ENCODE peak calls at places on chromosomes 6 and 20, in five cellular contexts. A, F, J, D and G are unnamed samples. For H3K27me3, the result is how much of the 10 kb centered on the place peaks cover.

GRCh38 chr20:17896247-17896723 is 72.3 kb downstream of the SNX5 start:
- DNase-seq in A (no peak), F (no peak), J (no peak), D (no peak), G (peak)

GRCh38 chr20:24951536-24952047 is 2.5 kb downstream of the CST7 start:
- DNase-seq in A (no peak), F (no peak), J (no peak), D (no peak), G (no peak)

GRCh38 chr6:106547961-106548453 is 81.3 kb downstream of the RTN4IP1 start:
- DNase-seq in A (no peak), F (peak), J (no peak), D (peak), G (peak)

GRCh38 chr6:55153284-55153683 is 21.0 kb upstream of the HCRTR2 start:
- DNase-seq in A (no peak), F (no peak), J (no peak), D (no peak), G (no peak)

GRCh38 chr6:108559884-108560462 is 744 bp upstream of the FOXO3 start:
- DNase-seq in A (peak), F (peak), J (peak), D (no peak), G (peak)

GRCh38 chr6:82739266-82739665 is 326.4 kb downstream of the UBE3D start:
- DNase-seq in A (no peak), F (no peak), J (no peak), D (no peak), G (no peak)

GRCh38 chr20:63961664-63962425 is 5.6 kb upstream of the UCKL1 start:
- DNase-seq in A (no peak), F (no peak), J (no peak), D (no peak), G (no peak)

GRCh38 chr20:20497242-20497985 is 129.5 kb downstream of the INSM1 start:
- DNase-seq in A (no peak), F (no peak), J (no peak), D (no peak), G (no peak)

GRCh38 chr6:7505196-7505699 is 36.2 kb upstream of the DSP start:
- DNase-seq in A (no peak), F (peak), J (no peak), D (peak), G (peak)

GRCh38 chr20:43938932-43939761 is 24.5 kb downstream of the TOX2 start:
- DNase-seq in A (peak), F (peak), J (peak), D (no peak), G (peak)

GRCh38 chr6:10968776-10969175 is 75.3 kb downstream of the ELOVL2 start:
- DNase-seq in A (no peak), F (no peak), J (no peak), D (no peak), G (no peak)

DNA sequence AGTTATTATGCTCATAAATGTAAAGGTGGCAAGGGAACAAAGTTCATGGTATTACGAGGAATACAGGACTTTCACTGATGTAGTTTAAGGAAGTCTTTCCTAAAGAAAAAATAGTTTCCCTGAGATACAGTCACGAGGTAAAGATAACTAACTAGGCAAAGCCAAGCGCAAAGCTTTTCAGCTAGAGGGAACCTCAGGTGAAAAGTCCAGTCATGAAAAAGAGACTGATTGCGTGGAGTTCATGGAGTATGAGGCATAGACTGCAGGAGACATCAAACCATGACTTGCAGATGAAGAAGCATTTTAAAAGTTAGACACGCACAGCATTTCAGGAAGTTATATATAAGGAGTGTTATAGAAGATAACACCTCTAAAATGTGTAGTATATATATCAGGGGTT is 205.5 kb upstream of the ZNF184 start:
- DNase-seq in A (no peak), F (no peak), J (no peak), D (no peak), G (no peak)
- H3K27me3 ChIP-seq in A (under half), F (under half), J (half or more), D (under half), G (under half)

GRCh38 chr6:30145818-30146217 is 9.9 kb downstream of the TRIM40 start:
- DNase-seq in A (no peak), F (no peak), J (no peak), D (no peak), G (no peak)
- H3K27me3 ChIP-seq in A (under half), F (under half), J (under half), D (under half), G (under half)

DNA sequence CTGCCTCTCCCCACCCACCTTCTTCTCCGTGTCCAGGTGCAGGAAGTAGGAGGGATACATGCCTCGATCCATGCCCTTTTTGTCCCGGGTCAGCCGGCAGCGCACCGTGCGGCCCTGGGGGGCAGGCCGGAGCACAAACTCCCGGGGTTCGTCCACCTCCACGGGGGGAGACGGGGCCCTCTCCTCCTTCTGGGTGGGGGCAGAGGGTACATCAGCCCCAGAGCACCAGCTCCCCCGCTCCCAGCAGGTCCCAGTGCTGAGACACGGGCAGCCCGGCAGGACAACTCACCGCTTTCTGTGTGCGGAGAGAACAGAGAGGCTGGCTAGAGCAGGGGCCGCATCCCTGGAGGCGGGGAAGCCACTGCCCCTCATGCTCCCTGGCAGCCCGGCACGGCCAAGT is 6.7 kb downstream of the TULP1 start:
- DNase-seq in A (no peak), F (no peak), J (no peak), D (no peak), G (no peak)
- H3K27me3 ChIP-seq in A (under half), F (under half), J (half or more), D (under half), G (under half)

DNA sequence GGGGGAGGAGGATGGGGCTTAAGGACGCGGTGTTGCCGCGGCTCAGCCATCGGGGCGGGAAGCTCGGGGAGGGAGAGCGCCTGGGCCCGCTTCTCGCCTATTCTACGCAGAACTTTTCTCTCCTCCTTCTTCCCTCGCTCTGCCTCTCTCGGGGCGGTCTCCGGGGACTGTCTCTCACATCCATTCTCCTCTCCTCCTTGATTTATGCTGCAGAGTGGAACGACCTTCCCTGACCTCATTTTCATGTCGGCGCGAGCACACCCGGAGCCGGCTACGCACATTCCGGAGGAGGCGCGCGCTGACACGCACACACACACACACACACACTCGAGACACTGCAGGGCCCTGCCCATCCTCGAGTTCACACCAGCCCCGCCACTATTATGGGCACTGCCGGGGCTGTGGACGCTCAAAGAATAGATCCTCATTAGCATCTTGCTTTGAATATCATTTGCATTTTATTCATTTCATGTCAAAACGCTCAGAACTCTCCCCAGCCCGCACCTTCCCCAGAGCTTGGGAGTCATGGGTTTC is 36.7 kb downstream of the NCR2 start:
- DNase-seq in A (no peak), F (no peak), J (no peak), D (no peak), G (no peak)
- H3K27me3 ChIP-seq in A (under half), F (under half), J (half or more), D (half or more), G (under half)

GRCh38 chr6:87049779-87050178 is 45.1 kb downstream of the CGA start:
- DNase-seq in A (no peak), F (no peak), J (no peak), D (no peak), G (no peak)
- H3K27me3 ChIP-seq in A (under half), F (under half), J (under half), D (under half), G (under half)